ENCODE peak calls at places on chromosomes 13 and 19, in six cellular contexts. U is CD4-positive, alpha-beta T cell; H is T-helper 2 cell; G is cardiac fibroblast; F is RWPE1; Z is nephron progenitor cell. Q is an unnamed sample.

GRCh38 chr13:79231887-79232286 is 174.2 kb downstream of the RBM26 start:
- DNase-seq in H (no peak), U (no peak), Z (no peak), G (no peak), F (no peak), Q (no peak)

GRCh38 chr13:80217614-80218456 is 123.1 kb downstream of the SPRY2 start:
- DNase-seq in Z (no peak), G (peak; percentile 91), H (no peak), F (no peak), U (no peak), Q (no peak)

GRCh38 chr13:49627831-49628652 is at the start of gene ARL11:
- DNase-seq in H (peak; percentile 21), G (no peak), Z (peak; percentile 45), F (peak; percentile 8), U (peak; percentile 57), Q (peak; percentile 85)

GRCh38 chr13:44103721-44104490 is 224.2 kb downstream of the LACC1 start:
- DNase-seq in H (no peak), F (no peak), U (no peak), G (no peak), Z (no peak), Q (no peak)

GRCh38 chr19:50465986-50466771 is 10.1 kb upstream of the EMC10 start:
- DNase-seq in Z (peak; percentile 69), F (no peak), H (no peak), U (no peak), G (no peak), Q (no peak)

GRCh38 chr19:23436944-23437343 is 41.7 kb upstream of the ZNF91 start:
- DNase-seq in H (no peak), U (no peak), Z (no peak), F (no peak), G (no peak), Q (no peak)

GRCh38 chr19:28864577-28865042 is 348.3 kb downstream of the UQCRFS1 start:
- DNase-seq in U (no peak), H (no peak), G (peak; percentile 69), F (no peak), Z (no peak), Q (no peak)

GRCh38 chr19:4051175-4052101 is 15.3 kb downstream of the ZBTB7A start:
- DNase-seq in H (no peak), Z (no peak), G (no peak), U (no peak), F (peak; percentile 84), Q (no peak)

GRCh38 chr19:18173054-18173571 is 500 bp upstream of the IFI30 start:
- DNase-seq in G (no peak), U (no peak), F (no peak), H (no peak), Z (no peak), Q (no peak)

GRCh38 chr19:3383121-3383722 is 16.8 kb downstream of the NFIC start:
- DNase-seq in F (no peak), Z (no peak), H (no peak), U (no peak), G (no peak), Q (no peak)

GRCh38 chr19:52946322-52947310 is 16.1 kb downstream of the ZNF816 start:
- DNase-seq in H (no peak), G (no peak), U (no peak), Z (peak; percentile 43), F (no peak), Q (no peak)

GRCh38 chr13:34462843-34463242 is 479.2 kb upstream of the NBEA start:
- DNase-seq in F (peak; percentile 85), H (no peak), G (peak; percentile 40), Z (no peak), U (no peak), Q (no peak)

GRCh38 chr19:5154129-5154798 is 185.4 kb downstream of the KDM4B start:
- DNase-seq in F (no peak), H (no peak), Z (peak; percentile 69), U (peak; percentile 31), G (peak; percentile 22), Q (peak; percentile 56)

GRCh38 chr19:16325671-16326400 is 1.2 kb downstream of the KLF2 start:
- DNase-seq in H (no peak), F (no peak), G (peak; percentile 63), U (peak; percentile 50), Z (peak; percentile 59), Q (peak; percentile 32)

GRCh38 chr19:4455742-4456565 is 1.6 kb downstream of the UBXN6 start:
- DNase-seq in U (no peak), Z (peak; percentile 52), G (peak; percentile 88), F (peak; percentile 66), H (no peak), Q (no peak)

GRCh38 chr19:7648265-7649014 is 11.5 kb downstream of the STXBP2 start:
- DNase-seq in H (no peak), F (no peak), Z (no peak), U (no peak), G (no peak), Q (no peak)

GRCh38 chr19:5260381-5260967 is 80.1 kb downstream of the PTPRS start:
- DNase-seq in G (no peak), F (no peak), H (no peak), Z (no peak), U (no peak), Q (no peak)

GRCh38 chr19:50547385-50548190 is 20.6 kb downstream of the LRRC4B start:
- DNase-seq in U (no peak), Z (no peak), G (no peak), H (no peak), F (no peak), Q (no peak)

GRCh38 chr13:36528105-36528504 is 95.8 kb downstream of the CCNA1 start:
- DNase-seq in F (no peak), Z (no peak), H (no peak), U (no peak), G (no peak), Q (no peak)

GRCh38 chr13:85040176-85040660 is 759.0 kb downstream of the SLITRK6 start:
- DNase-seq in H (no peak), G (no peak), F (no peak), U (no peak), Z (no peak), Q (no peak)

GRCh38 chr19:13040232-13040915 is 45.1 kb downstream of the NFIX start:
- DNase-seq in U (no peak), F (no peak), Z (no peak), H (no peak), G (no peak), Q (no peak)

GRCh38 chr19:3776479-3777040 is 4.5 kb upstream of the RAX2 start:
- DNase-seq in U (no peak), F (no peak), Z (no peak), H (no peak), G (no peak), Q (no peak)

GRCh38 chr19:42846597-42846996 is 32.9 kb downstream of the PSG1 start:
- DNase-seq in Z (no peak), U (no peak), H (no peak), F (no peak), G (no peak), Q (no peak)

GRCh38 chr19:3095375-3096191 is 1.4 kb downstream of the GNA11 start:
- DNase-seq in U (peak; percentile 56), H (peak; percentile 14), F (peak; percentile 48), G (peak; percentile 7), Z (peak; percentile 71), Q (peak; percentile 64)

GRCh38 chr13:95375706-95376105 is 74.5 kb upstream of the ABCC4 start:
- DNase-seq in U (no peak), G (no peak), Z (no peak), H (no peak), F (no peak), Q (no peak)

GRCh38 chr13:102707465-102707864 is 12.6 kb upstream of the METTL21C start:
- DNase-seq in H (no peak), Z (no peak), F (peak; percentile 85), U (no peak), G (peak; percentile 91), Q (no peak)

GRCh38 chr13:31385534-31385933 is 185.8 kb downstream of the B3GLCT start:
- DNase-seq in U (no peak), Z (no peak), H (no peak), G (no peak), F (no peak), Q (no peak)

GRCh38 chr19:35449347-35450043 is 1.4 kb downstream of the FFAR2 start:
- DNase-seq in U (no peak), F (peak; percentile 24), G (no peak), Z (no peak), H (no peak), Q (no peak)

GRCh38 chr19:690203-690602 is 5.0 kb downstream of the PRSS57 start:
- DNase-seq in F (no peak), Z (no peak), U (no peak), G (no peak), H (no peak), Q (no peak)

GRCh38 chr19:1080360-1081161 is 13.6 kb downstream of the ARHGAP45 start:
- DNase-seq in F (no peak), H (no peak), U (no peak), Z (no peak), G (no peak), Q (no peak)

GRCh38 chr19:18493440-18494266 is 28.2 kb downstream of the ELL start:
- DNase-seq in F (no peak), Z (no peak), G (no peak), H (no peak), U (no peak), Q (no peak)

GRCh38 chr19:34217952-34218817 is 36.2 kb upstream of the GARRE1 start:
- DNase-seq in H (peak; percentile 34), G (peak; percentile 83), F (peak; percentile 44), Z (no peak), U (peak; percentile 60), Q (peak; percentile 53)

GRCh38 chr13:72255908-72256307 is 388.9 kb upstream of the DACH1 start:
- DNase-seq in Z (peak; percentile 31), F (peak; percentile 26), H (no peak), G (peak; percentile 1), U (no peak), Q (no peak)

GRCh38 chr13:92806215-92806614 is 420.4 kb upstream of the GPC6 start:
- DNase-seq in Z (no peak), F (no peak), G (no peak), U (no peak), H (no peak), Q (no peak)

GRCh38 chr19:38918526-38918925 is 6.5 kb upstream of the CCER2 start:
- DNase-seq in G (no peak), H (no peak), Z (no peak), U (no peak), F (no peak), Q (no peak)

GRCh38 chr13:25574437-25575426 is 203.0 kb downstream of the ATP8A2 start:
- DNase-seq in U (peak; percentile 66), Z (peak; percentile 86), G (peak; percentile 89), H (peak; percentile 58), F (peak; percentile 51), Q (peak; percentile 37)

GRCh38 chr13:47976325-47976724 is 24.7 kb downstream of the SUCLA2 start:
- DNase-seq in H (no peak), U (no peak), G (peak; percentile 39), F (no peak), Z (no peak), Q (no peak)